ENCODE peak calls at places on chromosomes 5 and 9, in four cellular contexts. One of them, this sample, is unnamed.

GRCh38 chr5:126516133-126516532 is 78.9 kb downstream of the ALDH7A1 start:
- DNase-seq in K562: no peak
- DNase-seq in GM12878: no peak
- DNase-seq in HepG2: no peak
- DNase-seq in this sample: no peak

GRCh38 chr9:89748020-89748670 is 143.3 kb downstream of the GADD45G start:
- DNase-seq in K562: no peak
- DNase-seq in GM12878: no peak
- DNase-seq in HepG2: no peak
- DNase-seq in this sample: no peak

GRCh38 chr9:99680191-99680590 is 141.5 kb upstream of the NR4A3 start:
- DNase-seq in GM12878: no peak
- DNase-seq in K562: no peak
- DNase-seq in HepG2: no peak
- DNase-seq in this sample: no peak

GRCh38 chr9:4640027-4640426 is 22.1 kb upstream of the PLPP6 start:
- DNase-seq in GM12878: no peak
- DNase-seq in K562: peak
- DNase-seq in HepG2: peak
- DNase-seq in this sample: no peak

GRCh38 chr5:141326088-141326854 is 4.0 kb upstream of the PCDHGA1 start:
- DNase-seq in K562: peak
- DNase-seq in GM12878: no peak
- DNase-seq in HepG2: peak
- DNase-seq in this sample: peak

GRCh38 chr9:6194934-6195333 is 20.7 kb upstream of the IL33 start:
- DNase-seq in K562: peak
- DNase-seq in HepG2: peak
- DNase-seq in GM12878: no peak
- DNase-seq in this sample: no peak

GRCh38 chr9:83583151-83584014 is 39.6 kb upstream of the IDNK start:
- DNase-seq in K562: peak
- DNase-seq in GM12878: no peak
- DNase-seq in HepG2: peak
- DNase-seq in this sample: peak

GRCh38 chr5:142151436-142152382 is 43.1 kb downstream of the NDFIP1 start:
- DNase-seq in GM12878: peak
- DNase-seq in HepG2: peak
- DNase-seq in K562: peak
- DNase-seq in this sample: peak

GRCh38 chr5:69030663-69031062 is 63.2 kb upstream of the SLC30A5 start:
- DNase-seq in GM12878: no peak
- DNase-seq in HepG2: no peak
- DNase-seq in K562: no peak
- DNase-seq in this sample: no peak

GRCh38 chr5:137621861-137622823 is 113.7 kb downstream of the KLHL3 start:
- DNase-seq in HepG2: no peak
- DNase-seq in K562: no peak
- DNase-seq in GM12878: no peak
- DNase-seq in this sample: no peak

GRCh38 chr5:144844086-144844485 is 673.4 kb downstream of the KCTD16 start:
- DNase-seq in K562: no peak
- DNase-seq in GM12878: no peak
- DNase-seq in HepG2: no peak
- DNase-seq in this sample: no peak

GRCh38 chr5:98341711-98342042 is 431.8 kb upstream of the RGMB start:
- DNase-seq in K562: no peak
- DNase-seq in GM12878: no peak
- DNase-seq in HepG2: no peak
- DNase-seq in this sample: no peak

GRCh38 chr5:146107901-146108300 is 2.5 kb upstream of the PLAC8L1 start:
- DNase-seq in GM12878: no peak
- DNase-seq in K562: no peak
- DNase-seq in HepG2: no peak
- DNase-seq in this sample: no peak

GRCh38 chr9:82764270-82764669 is 298.7 kb downstream of the RASEF start:
- DNase-seq in HepG2: no peak
- DNase-seq in K562: no peak
- DNase-seq in GM12878: no peak
- DNase-seq in this sample: no peak

GRCh38 chr9:111029260-111029659 is 9.0 kb downstream of the LPAR1 start:
- DNase-seq in GM12878: no peak
- DNase-seq in HepG2: no peak
- DNase-seq in K562: no peak
- DNase-seq in this sample: no peak

DNA sequence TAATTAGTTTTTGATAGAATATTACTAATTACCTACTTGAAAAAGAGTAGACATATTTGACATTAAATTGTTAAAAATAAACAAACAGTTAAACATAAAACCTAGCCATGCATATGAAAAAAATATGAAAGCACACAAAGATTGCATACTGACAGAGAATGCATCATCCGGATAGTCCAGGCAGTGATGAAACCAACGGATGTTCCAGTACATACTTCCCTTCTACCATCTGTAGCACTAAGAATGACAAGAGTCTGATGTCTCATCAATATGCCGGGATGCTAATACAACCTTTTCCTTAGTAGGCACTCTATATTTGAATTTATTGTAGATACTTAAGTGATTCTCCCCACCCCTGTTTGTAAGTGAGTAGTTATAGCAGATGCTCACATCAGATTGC is 571.2 kb upstream of the WWC1 start:
- DNase-seq in K562: no peak
- DNase-seq in HepG2: no peak
- DNase-seq in GM12878: no peak
- DNase-seq in this sample: no peak
- TF ChIP-seq POLR2A in K562: no peak
- TF ChIP-seq POLR2A in HepG2: no peak
- TF ChIP-seq POLR2A in GM12878: no peak
- TF ChIP-seq POLR2A in this sample: no peak

GRCh38 chr5:96330532-96331140 is 102.4 kb downstream of the PCSK1 start:
- DNase-seq in GM12878: no peak
- DNase-seq in K562: no peak
- DNase-seq in HepG2: no peak
- DNase-seq in this sample: no peak
- TF ChIP-seq POLR2AphosphoS2 in GM12878: no peak
- TF ChIP-seq POLR2AphosphoS2 in K562: no peak
- TF ChIP-seq POLR2AphosphoS2 in HepG2: no peak
- TF ChIP-seq POLR2AphosphoS2 in this sample: no peak

GRCh38 chr5:10233505-10233904 is 16.2 kb downstream of the ATPSCKMT start:
- DNase-seq in K562: peak
- DNase-seq in GM12878: no peak
- DNase-seq in HepG2: peak
- DNase-seq in this sample: peak
- TF ChIP-seq POLR2A in K562: no peak
- TF ChIP-seq POLR2A in GM12878: no peak
- TF ChIP-seq POLR2A in HepG2: no peak
- TF ChIP-seq POLR2A in this sample: no peak

GRCh38 chr9:27447036-27447700 is 76.9 kb upstream of the IFNK start:
- DNase-seq in HepG2: no peak
- DNase-seq in GM12878: no peak
- DNase-seq in K562: no peak
- DNase-seq in this sample: no peak
- TF ChIP-seq POLR2AphosphoS2 in HepG2: no peak
- TF ChIP-seq POLR2AphosphoS2 in GM12878: no peak
- TF ChIP-seq POLR2AphosphoS2 in K562: no peak
- TF ChIP-seq POLR2AphosphoS2 in this sample: no peak

DNA sequence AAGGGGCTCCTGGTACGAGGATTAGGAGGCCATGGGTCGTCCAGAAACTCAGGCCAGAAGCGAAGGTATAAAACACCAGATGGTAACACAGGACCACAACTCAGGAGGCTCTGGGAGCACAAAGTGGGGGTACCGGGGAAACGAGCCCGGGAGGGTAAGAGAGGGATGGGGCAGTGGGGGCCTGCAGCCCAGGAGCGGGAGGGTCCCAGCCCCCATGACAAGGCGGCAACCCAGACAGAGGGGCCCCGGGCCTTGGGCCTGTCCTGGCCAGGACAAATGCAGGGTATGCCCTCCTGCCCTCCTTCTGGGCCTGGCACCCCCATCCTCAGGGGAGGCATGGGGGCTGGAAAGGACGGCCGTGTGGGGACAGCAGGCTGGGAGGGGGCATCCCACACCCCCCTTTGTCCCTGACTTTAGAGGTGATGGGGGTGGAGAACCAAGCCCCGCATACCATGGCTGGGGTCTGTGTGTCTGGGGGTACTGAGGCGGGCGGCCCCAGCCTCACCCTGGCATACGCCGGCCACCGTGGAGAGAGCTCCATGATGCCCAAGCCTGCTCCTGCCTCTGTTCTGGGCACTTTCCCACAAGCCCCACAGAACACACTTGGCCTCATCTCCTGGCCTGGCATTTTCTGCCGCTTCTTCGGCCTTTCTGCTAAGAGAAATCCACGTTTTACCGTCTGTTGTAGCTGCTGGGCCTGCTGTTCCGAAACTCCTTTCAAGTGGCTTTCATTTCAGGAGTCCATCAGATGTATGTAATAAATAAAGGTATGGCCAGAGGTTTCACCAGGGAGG is 46.9 kb upstream of the EXOC3 start:
- DNase-seq in GM12878: no peak
- DNase-seq in HepG2: no peak
- DNase-seq in K562: no peak
- DNase-seq in this sample: no peak
- TF ChIP-seq POLR2A in GM12878: no peak
- TF ChIP-seq POLR2A in HepG2: no peak
- TF ChIP-seq POLR2A in K562: no peak
- TF ChIP-seq POLR2A in this sample: no peak

DNA sequence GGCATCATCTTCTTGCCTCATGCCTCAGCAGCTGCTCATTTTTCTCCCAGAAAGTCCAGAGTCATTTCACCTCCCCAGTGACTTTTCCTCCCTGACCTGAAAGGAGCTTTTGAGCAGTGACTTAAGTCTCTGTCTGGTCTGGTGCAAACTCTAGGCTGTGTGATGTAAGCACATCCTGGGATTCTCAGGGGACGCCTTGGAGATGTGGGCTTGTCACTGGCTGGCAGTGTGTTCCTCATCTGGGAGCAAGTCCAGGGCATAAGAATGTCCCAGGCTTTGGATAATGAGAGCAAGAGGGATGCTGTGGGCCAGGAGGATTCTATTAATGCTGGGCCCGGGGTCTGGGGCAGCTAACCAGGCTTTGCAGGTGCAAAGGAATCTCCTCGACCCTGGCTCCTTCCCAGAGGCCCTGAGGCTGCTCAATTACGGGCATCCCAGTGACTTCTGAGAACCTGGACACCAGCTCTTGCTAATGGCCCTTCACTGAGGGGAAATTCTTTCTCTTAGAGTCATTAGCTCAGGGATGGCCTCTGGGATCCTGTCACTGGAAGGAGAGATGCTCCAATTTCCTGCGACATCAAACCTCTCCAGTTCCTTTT is 211.0 kb upstream of the PANK3 start:
- DNase-seq in K562: no peak
- DNase-seq in HepG2: no peak
- DNase-seq in GM12878: no peak
- DNase-seq in this sample: no peak
- TF ChIP-seq POLR2AphosphoS2 in K562: no peak
- TF ChIP-seq POLR2AphosphoS2 in HepG2: no peak
- TF ChIP-seq POLR2AphosphoS2 in GM12878: no peak
- TF ChIP-seq POLR2AphosphoS2 in this sample: no peak

DNA sequence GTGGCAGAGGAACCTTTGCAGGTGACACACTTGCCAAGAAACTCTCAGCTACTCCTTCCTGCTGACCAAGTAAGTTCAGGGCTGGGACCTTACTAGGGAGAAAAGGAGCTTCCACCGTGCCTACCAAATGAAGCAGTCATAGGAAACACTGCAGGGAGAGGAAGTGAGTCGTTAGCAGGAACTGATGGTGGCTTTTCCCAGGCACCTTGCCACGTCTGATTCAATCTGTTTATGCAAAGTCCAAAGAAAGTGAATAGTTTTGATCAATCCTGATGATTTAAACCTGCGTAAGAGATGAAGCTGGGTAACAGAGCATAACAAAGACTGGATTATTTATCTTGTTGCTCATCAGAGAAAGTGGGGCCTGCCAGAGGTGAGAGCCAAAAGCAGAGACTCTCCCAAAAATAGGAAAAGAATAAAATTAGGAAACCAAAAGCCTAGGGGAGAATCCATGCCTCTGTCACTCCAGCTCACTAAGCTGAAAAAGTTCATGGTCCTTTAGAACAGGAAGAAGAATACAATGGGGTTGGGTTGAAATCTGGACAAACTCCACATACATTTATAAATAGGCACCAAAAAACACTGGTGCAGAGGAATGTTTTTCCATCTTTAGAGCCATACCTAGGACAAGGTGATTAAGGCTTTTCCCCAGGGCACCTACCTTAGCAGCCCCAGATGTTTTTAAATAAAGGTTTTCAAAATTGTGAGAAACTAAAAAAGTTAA is 9.3 kb upstream of the PFDN1 start:
- DNase-seq in HepG2: no peak
- DNase-seq in K562: no peak
- DNase-seq in GM12878: no peak
- DNase-seq in this sample: peak
- TF ChIP-seq POLR2A in HepG2: no peak
- TF ChIP-seq POLR2A in K562: no peak
- TF ChIP-seq POLR2A in GM12878: no peak
- TF ChIP-seq POLR2A in this sample: no peak

GRCh38 chr9:97560154-97560553 is 58.7 kb downstream of the TMOD1 start:
- DNase-seq in K562: no peak
- DNase-seq in GM12878: no peak
- DNase-seq in HepG2: no peak
- DNase-seq in this sample: no peak

GRCh38 chr9:97560851-97561250 is 59.4 kb downstream of the TMOD1 start:
- DNase-seq in K562: no peak
- DNase-seq in GM12878: no peak
- DNase-seq in HepG2: no peak
- DNase-seq in this sample: no peak

GRCh38 chr9:97558701-97559101 is 57.2 kb downstream of the TMOD1 start:
- DNase-seq in HepG2: no peak
- DNase-seq in GM12878: no peak
- DNase-seq in K562: no peak
- DNase-seq in this sample: no peak

GRCh38 chr9:97557606-97558095 is 56.2 kb downstream of the TMOD1 start:
- DNase-seq in HepG2: no peak
- DNase-seq in GM12878: no peak
- DNase-seq in K562: no peak
- DNase-seq in this sample: no peak

DNA sequence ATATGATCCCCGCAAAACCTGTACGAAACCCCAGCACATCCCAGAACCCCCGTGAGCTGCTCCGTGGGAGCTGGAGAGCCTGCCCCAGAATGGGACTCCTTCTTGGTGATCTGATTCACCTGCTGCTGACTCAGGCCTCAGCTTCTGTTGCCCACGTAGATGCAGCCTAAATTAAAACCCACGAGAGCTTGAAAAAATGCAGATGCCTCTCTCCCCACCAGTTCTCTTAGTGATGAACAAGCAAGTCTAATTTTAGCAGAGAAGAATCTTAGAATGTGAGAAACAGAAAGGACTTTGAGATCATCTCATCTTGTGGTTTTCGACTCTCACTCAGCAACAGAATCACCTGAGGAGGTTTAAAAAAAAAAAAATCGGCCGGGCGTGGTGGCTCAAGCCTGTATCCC is 57.6 kb downstream of the TMOD1 start:
- DNase-seq in HepG2: no peak
- DNase-seq in GM12878: peak
- DNase-seq in K562: no peak
- DNase-seq in this sample: no peak
- TF ChIP-seq POLR2AphosphoS2 in HepG2: no peak
- TF ChIP-seq POLR2AphosphoS2 in GM12878: no peak
- TF ChIP-seq POLR2AphosphoS2 in K562: no peak
- TF ChIP-seq POLR2AphosphoS2 in this sample: no peak

GRCh38 chr9:71098801-71099200 is 22.6 kb downstream of the TRPM3 start:
- DNase-seq in K562: no peak
- DNase-seq in GM12878: no peak
- DNase-seq in HepG2: no peak
- DNase-seq in this sample: no peak
- TF ChIP-seq POLR2A in K562: no peak
- TF ChIP-seq POLR2A in GM12878: no peak
- TF ChIP-seq POLR2A in HepG2: no peak
- TF ChIP-seq POLR2A in this sample: no peak

This sample was measured in A549.